ENCODE peak calls at places on chromosomes 16 and 17, in four cellular contexts. One of them, this sample, is unnamed.

GRCh38 chr17:7446669-7447068 is 1.8 kb downstream of the CHRNB1 start:
- DNase-seq in colonic mucosa: no peak
- DNase-seq in IMR-90: no peak
- DNase-seq in neural progenitor cell: peak
- DNase-seq in this sample: peak

GRCh38 chr16:66070140-66070887 is 296.2 kb upstream of the CDH5 start:
- DNase-seq in IMR-90: peak
- DNase-seq in colonic mucosa: peak
- DNase-seq in neural progenitor cell: no peak
- DNase-seq in this sample: peak

GRCh38 chr17:10698116-10698818 is 873 bp downstream of the ADPRM start:
- DNase-seq in IMR-90: peak
- DNase-seq in colonic mucosa: no peak
- DNase-seq in neural progenitor cell: no peak
- DNase-seq in this sample: no peak

GRCh38 chr16:47278571-47278970 is 134.8 kb upstream of the NETO2 start:
- DNase-seq in neural progenitor cell: no peak
- DNase-seq in IMR-90: no peak
- DNase-seq in colonic mucosa: no peak
- DNase-seq in this sample: no peak

GRCh38 chr16:85173981-85174751 is 61.9 kb upstream of the CIBAR2 start:
- DNase-seq in colonic mucosa: peak
- DNase-seq in neural progenitor cell: peak
- DNase-seq in IMR-90: peak
- DNase-seq in this sample: peak

GRCh38 chr16:23020084-23020483 is 129.2 kb downstream of the USP31 start:
- DNase-seq in IMR-90: no peak
- DNase-seq in neural progenitor cell: no peak
- DNase-seq in colonic mucosa: no peak
- DNase-seq in this sample: no peak

GRCh38 chr16:25065899-25066298 is 45.6 kb upstream of the LCMT1 start:
- DNase-seq in IMR-90: no peak
- DNase-seq in colonic mucosa: no peak
- DNase-seq in neural progenitor cell: no peak
- DNase-seq in this sample: no peak

GRCh38 chr17:38453951-38454421 is 25.7 kb downstream of the ARHGAP23 start:
- DNase-seq in colonic mucosa: no peak
- DNase-seq in IMR-90: peak
- DNase-seq in neural progenitor cell: peak
- DNase-seq in this sample: no peak

GRCh38 chr17:57916925-57917858 is 38.0 kb downstream of the CUEDC1 start:
- DNase-seq in colonic mucosa: no peak
- DNase-seq in neural progenitor cell: no peak
- DNase-seq in IMR-90: no peak
- DNase-seq in this sample: no peak

GRCh38 chr17:35588196-35588920 is 1.2 kb downstream of the AP2B1 start:
- DNase-seq in colonic mucosa: peak
- DNase-seq in neural progenitor cell: no peak
- DNase-seq in IMR-90: peak
- DNase-seq in this sample: no peak

GRCh38 chr16:10641953-10642949 is 52.5 kb downstream of the TEKT5 start:
- DNase-seq in colonic mucosa: no peak
- DNase-seq in IMR-90: no peak
- DNase-seq in neural progenitor cell: peak
- DNase-seq in this sample: no peak

GRCh38 chr17:60093694-60094093 is 15.0 kb upstream of the HEATR6 start:
- DNase-seq in IMR-90: no peak
- DNase-seq in colonic mucosa: no peak
- DNase-seq in neural progenitor cell: no peak
- DNase-seq in this sample: no peak

GRCh38 chr16:18950469-18951185 is 24.4 kb upstream of the SMG1 start:
- DNase-seq in IMR-90: no peak
- DNase-seq in colonic mucosa: no peak
- DNase-seq in neural progenitor cell: no peak
- DNase-seq in this sample: peak

GRCh38 chr16:89138843-89139520 is 32.6 kb upstream of the CDH15 start:
- DNase-seq in neural progenitor cell: no peak
- DNase-seq in colonic mucosa: no peak
- DNase-seq in IMR-90: no peak
- DNase-seq in this sample: peak

GRCh38 chr17:45322168-45322567 is 5.3 kb upstream of the MAP3K14 start:
- DNase-seq in neural progenitor cell: no peak
- DNase-seq in IMR-90: no peak
- DNase-seq in colonic mucosa: no peak
- DNase-seq in this sample: no peak

DNA sequence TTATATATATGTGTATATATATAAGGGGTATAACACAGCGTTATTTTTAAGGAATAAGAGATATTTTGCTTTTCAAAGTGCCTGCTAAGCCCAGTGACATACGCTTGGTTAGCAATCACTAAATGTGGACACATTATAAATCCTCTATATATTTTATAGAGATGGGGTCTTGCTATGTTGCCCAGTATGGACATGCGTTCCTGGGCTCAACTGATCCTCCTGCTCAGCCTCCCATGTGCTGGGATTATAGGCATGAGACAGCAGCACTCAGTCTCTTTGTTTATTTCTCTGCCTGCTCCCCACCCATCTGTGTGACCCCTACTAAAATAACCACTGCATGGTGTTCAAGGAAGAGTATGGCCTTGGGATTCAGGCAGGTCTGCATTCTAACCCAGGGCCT is 63.4 kb downstream of the XYLT1 start:
- DNase-seq in neural progenitor cell: no peak
- DNase-seq in IMR-90: no peak
- DNase-seq in colonic mucosa: no peak
- DNase-seq in this sample: no peak
- H3K27ac ChIP-seq in neural progenitor cell: no peak
- H3K27ac ChIP-seq in IMR-90: no peak
- H3K27ac ChIP-seq in colonic mucosa: no peak
- H3K27ac ChIP-seq in this sample: no peak

GRCh38 chr17:81312624-81313325 is 17.7 kb upstream of the SLC38A10 start:
- DNase-seq in IMR-90: no peak
- DNase-seq in neural progenitor cell: no peak
- DNase-seq in colonic mucosa: no peak
- DNase-seq in this sample: no peak
- H3K9ac ChIP-seq in IMR-90: no peak
- H3K9ac ChIP-seq in neural progenitor cell: no peak
- H3K9ac ChIP-seq in colonic mucosa: no peak
- H3K9ac ChIP-seq in this sample: no peak

DNA sequence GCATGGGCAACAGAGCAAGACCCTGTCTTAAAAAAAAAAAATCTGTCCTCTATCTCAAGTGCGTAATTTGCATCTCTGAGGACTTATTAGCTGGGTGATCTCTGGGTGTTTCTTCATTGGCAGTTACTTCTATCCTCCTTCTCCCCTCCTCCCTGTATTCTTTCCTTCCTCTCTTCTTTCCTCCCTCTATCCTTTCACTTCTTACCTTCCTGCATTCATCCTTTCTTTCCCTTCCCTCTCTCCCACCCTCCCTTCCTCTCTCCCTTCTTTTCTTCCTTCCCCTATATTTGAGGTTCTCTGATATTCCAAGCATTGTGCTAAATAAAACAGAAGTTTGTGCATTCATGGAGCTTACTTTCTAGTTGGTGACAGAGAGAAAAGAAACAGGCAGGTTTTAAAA is 10.7 kb downstream of the MFSD11 start:
- DNase-seq in colonic mucosa: no peak
- DNase-seq in IMR-90: no peak
- DNase-seq in neural progenitor cell: no peak
- DNase-seq in this sample: no peak
- H3K27ac ChIP-seq in colonic mucosa: no peak
- H3K27ac ChIP-seq in IMR-90: no peak
- H3K27ac ChIP-seq in neural progenitor cell: no peak
- H3K27ac ChIP-seq in this sample: no peak

GRCh38 chr16:72012607-72013006 is 4.1 kb downstream of the DHODH start:
- DNase-seq in neural progenitor cell: no peak
- DNase-seq in colonic mucosa: no peak
- DNase-seq in IMR-90: no peak
- DNase-seq in this sample: no peak

GRCh38 chr16:72015124-72015523 is 6.6 kb downstream of the DHODH start:
- DNase-seq in colonic mucosa: no peak
- DNase-seq in IMR-90: no peak
- DNase-seq in neural progenitor cell: no peak
- DNase-seq in this sample: no peak

GRCh38 chr16:72013389-72013788 is 4.8 kb downstream of the DHODH start:
- DNase-seq in colonic mucosa: no peak
- DNase-seq in neural progenitor cell: no peak
- DNase-seq in IMR-90: peak
- DNase-seq in this sample: peak

GRCh38 chr16:72014675-72015074 is 6.1 kb downstream of the DHODH start:
- DNase-seq in colonic mucosa: no peak
- DNase-seq in IMR-90: no peak
- DNase-seq in neural progenitor cell: no peak
- DNase-seq in this sample: no peak

DNA sequence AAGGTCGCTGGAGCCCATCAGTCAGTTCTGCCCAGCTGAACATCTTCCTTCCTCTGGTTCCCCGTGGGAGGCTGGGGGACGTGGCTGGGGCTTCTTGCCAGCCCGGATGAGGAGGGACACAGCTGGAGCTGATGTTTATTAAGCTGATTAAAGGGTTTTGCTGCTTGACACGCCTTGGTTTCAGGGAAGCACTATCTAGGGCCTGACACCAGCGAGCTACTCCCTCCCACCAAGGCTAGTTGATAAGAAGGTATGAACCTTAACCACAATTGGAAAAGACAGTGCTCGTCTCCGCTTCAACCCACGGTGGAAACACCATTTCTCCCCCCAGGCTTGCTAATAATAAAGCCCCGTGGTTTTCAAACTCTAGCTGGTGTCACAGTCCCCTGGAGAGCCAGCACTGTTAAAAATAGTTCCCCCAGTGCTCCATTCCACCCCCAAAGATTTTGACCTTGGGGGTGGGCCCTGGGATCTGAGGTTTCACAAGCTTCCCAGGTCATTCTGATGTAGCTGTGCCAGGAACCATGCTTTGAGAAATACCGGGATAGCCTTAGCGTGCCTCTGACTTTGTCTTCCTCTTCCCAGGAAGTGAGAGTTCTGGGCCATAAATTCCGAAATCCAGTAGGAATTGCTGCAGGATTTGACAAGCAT is 5.5 kb downstream of the DHODH start:
- DNase-seq in neural progenitor cell: peak
- DNase-seq in colonic mucosa: no peak
- DNase-seq in IMR-90: no peak
- DNase-seq in this sample: no peak
- H3K9ac ChIP-seq in neural progenitor cell: no peak
- H3K9ac ChIP-seq in colonic mucosa: no peak
- H3K9ac ChIP-seq in IMR-90: no peak
- H3K9ac ChIP-seq in this sample: no peak

GRCh38 chr17:47934856-47935255 is 6.5 kb upstream of the PNPO start:
- DNase-seq in neural progenitor cell: no peak
- DNase-seq in colonic mucosa: no peak
- DNase-seq in IMR-90: peak
- DNase-seq in this sample: no peak
- H3K27ac ChIP-seq in neural progenitor cell: no peak
- H3K27ac ChIP-seq in colonic mucosa: no peak
- H3K27ac ChIP-seq in IMR-90: no peak
- H3K27ac ChIP-seq in this sample: no peak

GRCh38 chr16:49347476-49347875 is 26.1 kb upstream of the C16orf78 start:
- DNase-seq in neural progenitor cell: no peak
- DNase-seq in IMR-90: no peak
- DNase-seq in colonic mucosa: no peak
- DNase-seq in this sample: no peak

GRCh38 chr16:49350265-49351103 is 23.1 kb upstream of the C16orf78 start:
- DNase-seq in IMR-90: peak
- DNase-seq in neural progenitor cell: peak
- DNase-seq in colonic mucosa: peak
- DNase-seq in this sample: peak

GRCh38 chr16:49351119-49351518 is 22.5 kb upstream of the C16orf78 start:
- DNase-seq in colonic mucosa: no peak
- DNase-seq in IMR-90: no peak
- DNase-seq in neural progenitor cell: peak
- DNase-seq in this sample: no peak

GRCh38 chr16:49348408-49349176 is 25.0 kb upstream of the C16orf78 start:
- DNase-seq in neural progenitor cell: no peak
- DNase-seq in colonic mucosa: no peak
- DNase-seq in IMR-90: no peak
- DNase-seq in this sample: no peak

GRCh38 chr16:49349446-49350168 is 24.0 kb upstream of the C16orf78 start:
- DNase-seq in neural progenitor cell: no peak
- DNase-seq in IMR-90: no peak
- DNase-seq in colonic mucosa: no peak
- DNase-seq in this sample: peak
- H3K9ac ChIP-seq in neural progenitor cell: no peak
- H3K9ac ChIP-seq in IMR-90: no peak
- H3K9ac ChIP-seq in colonic mucosa: no peak
- H3K9ac ChIP-seq in this sample: no peak

GRCh38 chr16:75320435-75320834 is 69.0 kb upstream of the BCAR1 start:
- DNase-seq in colonic mucosa: no peak
- DNase-seq in neural progenitor cell: peak
- DNase-seq in IMR-90: no peak
- DNase-seq in this sample: no peak
- H3K27ac ChIP-seq in colonic mucosa: peak
- H3K27ac ChIP-seq in neural progenitor cell: no peak
- H3K27ac ChIP-seq in IMR-90: peak
- H3K27ac ChIP-seq in this sample: no peak

GRCh38 chr17:79023886-79024771 is at the start of gene C1QTNF1:
- DNase-seq in IMR-90: peak
- DNase-seq in colonic mucosa: peak
- DNase-seq in neural progenitor cell: peak
- DNase-seq in this sample: peak
- H3K9ac ChIP-seq in IMR-90: peak
- H3K9ac ChIP-seq in colonic mucosa: peak
- H3K9ac ChIP-seq in neural progenitor cell: no peak
- H3K9ac ChIP-seq in this sample: peak

DNA sequence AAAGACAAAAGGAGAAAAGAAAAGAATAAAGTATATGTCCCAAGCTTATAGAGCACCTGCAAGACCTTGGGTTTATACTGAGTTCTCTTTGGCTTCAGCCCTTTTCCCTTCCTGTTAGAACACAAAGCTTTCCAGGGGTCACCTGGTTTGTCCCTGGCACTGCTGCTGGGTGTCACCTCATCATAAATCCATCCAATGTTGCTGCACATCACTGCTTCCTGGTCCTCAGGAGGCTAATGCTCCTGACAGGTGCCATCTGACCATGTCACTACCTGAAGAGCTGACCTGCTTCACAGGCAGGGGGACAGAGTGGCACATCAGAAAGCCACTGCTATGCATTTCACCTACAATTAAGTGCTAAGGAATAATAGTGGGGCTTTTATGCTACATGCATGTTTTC is 164.6 kb upstream of the ELAC2 start:
- DNase-seq in neural progenitor cell: no peak
- DNase-seq in IMR-90: no peak
- DNase-seq in colonic mucosa: peak
- DNase-seq in this sample: no peak
- H3K27ac ChIP-seq in neural progenitor cell: no peak
- H3K27ac ChIP-seq in IMR-90: no peak
- H3K27ac ChIP-seq in colonic mucosa: no peak
- H3K27ac ChIP-seq in this sample: no peak